ENCODE peak calls at places on chromosomes 3 and 15, in ten cellular contexts. T, C, O, F, I, L, P, S, Q and R are unnamed samples.

GRCh38 chr3:46012246-46012645 is 15.0 kb downstream of the XCR1 start:
- DNase-seq in T (no peak), C (no peak), O (no peak), F (no peak), I (no peak), L (no peak), P (no peak), S (no peak), Q (no peak), R (no peak)

GRCh38 chr15:90002428-90002844 is 1.3 kb downstream of the ZNF710 start:
- DNase-seq in T (peak; percentile 45), C (peak; percentile 71), O (peak; percentile 71), F (peak; percentile 41), I (peak; percentile 78), L (no peak), P (peak; percentile 47), S (peak; percentile 88), Q (peak; percentile 57), R (peak; percentile 47)

GRCh38 chr3:150370129-150370602 is 37.9 kb upstream of the TSC22D2 start:
- DNase-seq in T (peak; percentile 37), C (peak; percentile 71), O (no peak), F (peak; percentile 96), I (peak; percentile 83), L (no peak), P (peak; percentile 58), S (no peak), Q (peak; percentile 97), R (no peak)

GRCh38 chr3:15368561-15369135 is 36.3 kb upstream of the SH3BP5 start:
- DNase-seq in T (no peak), C (no peak), O (no peak), F (no peak), I (no peak), L (no peak), P (no peak), S (no peak), Q (no peak), R (no peak)

GRCh38 chr15:47725924-47726323 is 8.6 kb downstream of the SEMA6D start:
- DNase-seq in T (no peak), C (no peak), O (no peak), F (no peak), I (no peak), L (no peak), P (no peak), S (no peak), Q (peak; percentile 22), R (peak; percentile 72)

GRCh38 chr3:177290633-177291032 is 93.4 kb upstream of the TBL1XR1 start:
- DNase-seq in T (no peak), C (no peak), O (no peak), F (no peak), I (no peak), L (peak; percentile 40), P (no peak), S (no peak), Q (no peak), R (no peak)

GRCh38 chr3:42052867-42053351 is 38.2 kb upstream of the TRAK1 start:
- DNase-seq in T (peak; percentile 10), C (no peak), O (no peak), F (no peak), I (peak; percentile 44), L (no peak), P (no peak), S (no peak), Q (peak; percentile 60), R (no peak)

GRCh38 chr15:59401810-59402569 is 29.3 kb upstream of the MYO1E start:
- DNase-seq in T (no peak), C (no peak), O (no peak), F (no peak), I (no peak), L (no peak), P (no peak), S (no peak), Q (no peak), R (no peak)

GRCh38 chr15:72319360-72319984 is 485 bp downstream of the CELF6 start:
- DNase-seq in T (peak; percentile 84), C (peak; percentile 82), O (peak; percentile 72), F (peak; percentile 36), I (peak; percentile 68), L (peak; percentile 75), P (peak; percentile 95), S (peak; percentile 95), Q (peak; percentile 57), R (peak; percentile 61)

GRCh38 chr3:157533298-157533870 is 30.2 kb upstream of the VEPH1 start:
- DNase-seq in T (no peak), C (no peak), O (no peak), F (peak; percentile 83), I (no peak), L (no peak), P (no peak), S (no peak), Q (peak; percentile 83), R (no peak)

GRCh38 chr3:46020766-46021510 is 6.3 kb downstream of the XCR1 start:
- DNase-seq in T (no peak), C (no peak), O (no peak), F (no peak), I (no peak), L (no peak), P (no peak), S (no peak), Q (no peak), R (no peak)

GRCh38 chr3:17770682-17771081 is 28.3 kb upstream of the TBC1D5 start:
- DNase-seq in T (no peak), C (no peak), O (no peak), F (no peak), I (no peak), L (no peak), P (no peak), S (no peak), Q (no peak), R (no peak)

GRCh38 chr3:33426068-33426467 is 14.1 kb downstream of the UBP1 start:
- DNase-seq in T (no peak), C (no peak), O (no peak), F (no peak), I (no peak), L (no peak), P (no peak), S (no peak), Q (no peak), R (no peak)

GRCh38 chr15:44137750-44138149 is 57.3 kb downstream of the FRMD5 start:
- DNase-seq in T (peak; percentile 43), C (no peak), O (no peak), F (peak; percentile 71), I (no peak), L (no peak), P (no peak), S (no peak), Q (no peak), R (no peak)

GRCh38 chr3:188257384-188257961 is 103.5 kb downstream of the LPP start:
- DNase-seq in T (no peak), C (no peak), O (no peak), F (peak; percentile 36), I (no peak), L (no peak), P (no peak), S (no peak), Q (no peak), R (no peak)

DNA sequence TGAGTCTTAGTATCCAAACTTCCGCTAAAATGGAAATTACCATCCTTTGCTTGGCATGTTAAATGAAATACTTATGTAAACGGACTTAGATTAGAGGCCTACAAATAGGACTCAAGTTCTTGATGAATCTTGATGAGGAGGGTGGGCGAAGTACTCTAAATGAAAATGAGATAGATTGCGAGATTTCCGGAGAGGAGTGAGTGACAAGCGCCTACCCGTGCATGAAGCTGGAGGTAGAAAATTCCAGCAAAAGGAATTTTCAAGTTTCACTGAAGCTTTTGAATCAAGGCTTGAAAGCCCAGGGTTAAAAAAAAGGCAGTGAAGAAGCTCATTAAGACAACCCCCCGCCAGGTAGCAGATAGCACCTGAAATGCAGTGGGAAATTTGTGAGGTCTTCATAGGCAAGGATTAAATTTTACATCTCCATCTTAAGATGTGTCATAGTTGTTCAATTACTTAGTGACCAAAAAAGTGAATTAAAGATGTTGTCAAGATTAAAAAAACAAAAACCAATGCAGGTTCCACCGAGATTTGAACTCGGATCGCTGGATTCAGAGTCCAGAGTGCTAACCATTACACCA is 655 bp upstream of the RAB11A start:
- DNase-seq in T (no peak), C (no peak), O (no peak), F (no peak), I (no peak), L (no peak), P (no peak), S (no peak), Q (no peak), R (no peak)
- TF ChIP-seq CTCF in T (no peak), C (no peak), O (no peak), F (no peak), I (no peak), L (no peak), P (no peak), S (no peak), Q (no peak), R (no peak)

DNA sequence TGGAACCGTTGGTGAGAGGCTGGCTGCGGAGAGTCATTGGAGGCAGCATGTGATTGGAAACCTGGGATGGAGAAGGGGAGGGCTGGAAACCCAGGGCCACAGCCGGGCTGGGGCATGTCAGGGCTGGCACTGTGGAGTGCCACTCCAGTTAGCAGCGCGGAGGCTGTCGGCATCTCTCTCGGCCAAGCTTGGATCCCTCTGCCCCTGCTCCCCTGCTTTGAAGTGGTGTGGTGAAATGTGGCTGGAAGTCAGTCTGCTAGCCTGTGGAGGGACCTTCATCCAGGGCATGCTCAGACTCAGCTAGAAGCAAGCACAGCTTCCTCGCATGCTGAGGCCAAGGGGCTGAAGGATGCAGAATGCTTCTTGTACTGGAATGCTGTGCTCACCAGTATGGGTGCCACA is 13.5 kb downstream of the SLCO3A1 start:
- DNase-seq in T (peak; percentile 52), C (no peak), O (no peak), F (no peak), I (no peak), L (no peak), P (peak; percentile 28), S (peak; percentile 83), Q (peak; percentile 69), R (peak; percentile 66)
- H3K4me1 ChIP-seq in T (peaks cover 33% of the 10 kb centered on the region), C (peaks cover 28% of the 10 kb centered on the region), O (peaks cover 17% of the 10 kb centered on the region), F (peaks cover 30% of the 10 kb centered on the region), I (peaks cover 15% of the 10 kb centered on the region), L (peaks cover 72% of the 10 kb centered on the region), P (peaks cover 52% of the 10 kb centered on the region), S (peaks cover 81% of the 10 kb centered on the region), Q (peaks cover 28% of the 10 kb centered on the region), R (peaks cover 55% of the 10 kb centered on the region)

DNA sequence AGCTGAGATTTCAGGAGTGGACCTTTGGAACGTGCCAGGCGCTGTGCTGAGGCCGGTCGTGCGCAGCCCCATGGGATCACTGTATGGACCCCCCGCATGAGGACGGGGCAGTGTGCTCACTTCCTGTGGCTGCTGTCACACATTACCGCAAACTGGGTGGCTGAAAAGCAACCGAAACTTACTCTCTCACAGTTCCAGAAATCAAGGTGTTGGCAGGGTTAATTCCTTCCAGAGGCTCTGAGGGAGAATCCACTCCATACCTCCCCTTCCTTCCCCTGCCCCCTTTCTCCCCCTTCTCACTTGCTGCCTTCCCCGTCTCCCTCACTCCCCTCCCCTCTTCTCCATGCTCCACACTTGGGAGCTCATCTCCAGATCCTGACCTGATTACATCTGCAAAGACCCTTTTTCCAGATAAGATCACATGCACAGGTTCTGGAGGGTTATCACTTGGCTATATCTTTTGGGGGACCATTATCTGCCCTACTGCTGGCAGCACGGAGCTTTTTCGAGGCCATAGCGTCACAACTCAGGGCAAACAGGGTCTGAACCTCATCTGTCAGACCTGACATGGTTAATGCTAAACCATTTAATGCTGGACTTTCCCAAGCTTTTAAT is 41.2 kb downstream of the KLF13 start:
- DNase-seq in T (no peak), C (no peak), O (no peak), F (no peak), I (no peak), L (no peak), P (no peak), S (no peak), Q (no peak), R (no peak)
- H3K27ac ChIP-seq in T (peak overlapping the region; percentile 86), C (no peak overlapping the region), O (peak overlapping the region; percentile 94), F (no peak overlapping the region), I (peak overlapping the region; percentile 83), L (peak overlapping the region; percentile 89), P (no peak overlapping the region), S (peak overlapping the region; percentile 94), Q (no peak overlapping the region), R (peak overlapping the region; percentile 84)

GRCh38 chr3:7074217-7074616 is 213.3 kb downstream of the GRM7 start:
- DNase-seq in T (no peak), C (no peak), O (no peak), F (no peak), I (no peak), L (no peak), P (no peak), S (no peak), Q (no peak), R (no peak)
- TF ChIP-seq CTCF in T (no peak), C (no peak), O (no peak), F (no peak), I (no peak), L (no peak), P (no peak), S (no peak), Q (no peak), R (no peak)